ENCODE peak calls at places on chromosomes 7 and 10, in six cellular contexts. K is AG09309, H is fibroblast of villous mesenchyme, D is HFF-Myc, X is AG10803, T is astrocyte of the spinal cord. U is an unnamed sample.

GRCh38 chr7:21944616-21945373 is 904 bp downstream of the CDCA7L start:
- DNase-seq in D (no peak), K (no peak), H (peak; percentile 38), X (peak; percentile 8), T (peak; percentile 52), U (peak; percentile 41)

GRCh38 chr7:158596745-158597144 is 9.1 kb upstream of the PTPRN2 start:
- DNase-seq in K (no peak), D (no peak), X (no peak), T (no peak), H (no peak), U (no peak)

GRCh38 chr7:31087351-31087750 is 35.2 kb downstream of the ADCYAP1R1 start:
- DNase-seq in K (no peak), T (no peak), D (no peak), H (no peak), X (no peak), U (no peak)

GRCh38 chr7:47183896-47184629 is 397.8 kb downstream of the TNS3 start:
- DNase-seq in T (no peak), K (no peak), D (no peak), X (peak; percentile 41), H (no peak), U (no peak)

GRCh38 chr10:955127-955819 is 23.8 kb upstream of the LARP4B start:
- DNase-seq in D (no peak), X (no peak), K (no peak), T (no peak), H (no peak), U (no peak)

GRCh38 chr7:17663056-17663675 is 277.1 kb downstream of the SNX13 start:
- DNase-seq in X (peak; percentile 90), K (peak; percentile 84), T (peak; percentile 67), D (no peak), H (peak; percentile 89), U (peak; percentile 78)

GRCh38 chr7:116075351-116076145 is 45.0 kb upstream of the TFEC start:
- DNase-seq in X (peak; percentile 3), K (no peak), T (peak; percentile 45), H (no peak), D (no peak), U (peak; percentile 37)

GRCh38 chr10:27607591-27607990 is 103.5 kb downstream of the RAB18 start:
- DNase-seq in K (no peak), D (no peak), X (no peak), H (no peak), T (no peak), U (peak; percentile 67)

GRCh38 chr7:134988161-134988560 is 1.9 kb downstream of the AGBL3 start:
- DNase-seq in H (no peak), K (no peak), T (no peak), D (no peak), X (no peak), U (peak; percentile 11)

GRCh38 chr10:46787321-46787615 is 124.0 kb upstream of the PTPN20 start:
- DNase-seq in D (peak; percentile 14), K (no peak), X (peak; percentile 46), T (peak; percentile 46), H (peak; percentile 48), U (peak; percentile 56)

GRCh38 chr10:79246606-79247275 is 100.5 kb upstream of the PPIF start:
- DNase-seq in X (peak; percentile 64), K (no peak), H (peak; percentile 72), T (no peak), D (no peak), U (no peak)

GRCh38 chr10:125037145-125037544 is 95.2 kb downstream of the ZRANB1 start:
- DNase-seq in H (peak; percentile 93), X (peak; percentile 72), D (peak; percentile 37), T (peak; percentile 82), K (no peak), U (peak; percentile 92)

GRCh38 chr10:125034671-125035070 is 92.7 kb downstream of the ZRANB1 start:
- DNase-seq in D (no peak), K (no peak), H (peak; percentile 74), X (peak; percentile 31), T (no peak), U (no peak)

GRCh38 chr10:125033146-125033924 is 91.4 kb downstream of the ZRANB1 start:
- DNase-seq in K (no peak), H (no peak), T (no peak), D (no peak), X (no peak), U (no peak)

GRCh38 chr10:125035136-125035535 is 93.2 kb downstream of the ZRANB1 start:
- DNase-seq in D (peak; percentile 53), H (peak; percentile 97), T (peak; percentile 95), K (peak; percentile 82), X (peak; percentile 92), U (peak; percentile 94)

GRCh38 chr10:125035588-125036298 is 93.8 kb downstream of the ZRANB1 start:
- DNase-seq in T (no peak), X (no peak), K (no peak), H (no peak), D (no peak), U (no peak)
- H3K4me3 ChIP-seq in T (peak overlapping the region; percentile 16), X (no peak overlapping the region), K (peak overlapping the region; percentile 6), H (peak overlapping the region; percentile 36), D (peak overlapping the region; percentile 4), U (no peak overlapping the region)

GRCh38 chr10:124117879-124118278 is 24.5 kb upstream of the CHST15 start:
- DNase-seq in T (no peak), D (no peak), H (no peak), K (no peak), X (no peak), U (peak; percentile 81)

GRCh38 chr10:124120410-124121061 is 27.1 kb upstream of the CHST15 start:
- DNase-seq in D (no peak), H (no peak), X (no peak), K (no peak), T (no peak), U (no peak)

GRCh38 chr10:124122211-124122610 is 28.8 kb upstream of the CHST15 start:
- DNase-seq in D (no peak), X (no peak), T (no peak), K (no peak), H (no peak), U (no peak)

GRCh38 chr10:124119216-124119615 is 25.8 kb upstream of the CHST15 start:
- DNase-seq in H (no peak), T (no peak), X (no peak), K (no peak), D (no peak), U (no peak)

DNA sequence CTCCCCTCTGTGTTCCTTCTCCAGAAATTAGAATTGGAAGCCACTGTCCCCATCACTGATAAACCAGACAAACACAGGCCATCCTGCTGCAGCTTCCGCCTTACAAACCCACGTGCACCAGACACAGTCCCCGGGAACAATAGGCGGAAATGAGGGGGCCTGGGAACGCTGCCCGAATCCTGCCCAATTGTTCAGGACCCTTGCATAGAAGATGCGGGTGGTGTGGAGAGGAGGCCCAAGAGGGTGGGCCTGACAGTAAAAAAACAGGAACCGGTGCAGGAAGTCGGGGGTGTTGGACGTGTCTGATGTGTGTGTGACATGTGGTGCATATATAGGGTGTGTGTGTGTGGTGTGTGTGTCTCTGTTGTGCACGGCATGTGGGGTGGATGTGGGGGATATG is 26.5 kb upstream of the CHST15 start:
- DNase-seq in H (no peak), K (no peak), T (no peak), X (no peak), D (no peak), U (no peak)
- H3K4me3 ChIP-seq in H (no peak overlapping the region), K (no peak overlapping the region), T (no peak overlapping the region), X (no peak overlapping the region), D (no peak overlapping the region), U (no peak overlapping the region)

GRCh38 chr7:5754981-5755599 is 26.4 kb downstream of the RNF216 start:
- DNase-seq in H (no peak), X (no peak), D (no peak), K (no peak), T (no peak), U (no peak)

GRCh38 chr7:5755704-5756131 is 25.7 kb downstream of the RNF216 start:
- DNase-seq in D (peak; percentile 38), X (peak; percentile 86), H (peak; percentile 84), T (peak; percentile 56), K (peak; percentile 37), U (peak; percentile 38)

GRCh38 chr7:5752663-5753062 is 28.8 kb downstream of the RNF216 start:
- DNase-seq in H (no peak), T (no peak), X (no peak), D (no peak), K (no peak), U (no peak)

GRCh38 chr7:5758753-5759330 is 22.6 kb downstream of the RNF216 start:
- DNase-seq in K (no peak), T (no peak), D (no peak), H (no peak), X (no peak), U (no peak)

DNA sequence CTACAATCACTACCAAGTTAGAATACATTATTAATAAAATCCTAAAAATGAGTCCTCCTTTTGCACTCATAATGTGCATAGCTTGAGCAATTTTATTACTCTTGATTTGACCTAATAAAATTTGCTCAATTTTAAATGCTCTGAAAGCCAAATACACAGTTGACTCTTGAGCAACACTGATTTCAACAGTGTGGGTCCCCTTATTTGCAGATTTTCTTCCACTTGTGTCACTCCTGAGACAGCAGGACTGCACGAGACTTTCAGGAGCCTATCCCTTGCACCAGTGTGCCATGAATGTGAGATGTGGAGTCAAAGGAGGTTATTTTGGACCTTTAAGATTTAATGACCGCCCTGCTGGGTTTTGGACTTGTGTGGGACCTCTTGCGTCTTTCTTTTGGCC is 23.2 kb downstream of the RNF216 start:
- DNase-seq in D (no peak), K (no peak), T (no peak), H (no peak), X (no peak), U (no peak)
- H3K4me3 ChIP-seq in D (no peak overlapping the region), K (no peak overlapping the region), T (no peak overlapping the region), H (no peak overlapping the region), X (no peak overlapping the region), U (no peak overlapping the region)

DNA sequence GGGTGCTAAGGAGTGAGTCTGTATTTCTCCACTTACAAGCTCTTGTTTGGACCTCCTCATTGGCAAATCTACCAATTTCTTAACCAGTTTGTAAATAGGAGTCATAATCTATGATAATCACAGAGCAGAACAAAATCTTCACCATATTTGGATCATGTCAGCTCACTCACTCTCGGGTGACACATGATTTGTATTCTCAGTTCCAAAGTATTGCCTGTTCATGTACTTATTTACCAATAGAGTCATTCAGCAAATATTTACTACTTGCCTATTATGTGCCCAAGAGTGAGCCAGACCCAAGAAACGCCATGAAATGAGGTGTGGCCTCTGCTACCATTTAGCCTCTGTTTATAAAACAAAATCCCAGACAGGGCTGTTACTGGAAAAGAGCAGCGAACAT is 114.8 kb downstream of the TSPAN12 start:
- DNase-seq in H (no peak), D (no peak), X (no peak), K (no peak), T (no peak), U (peak; percentile 96)
- H3K4me3 ChIP-seq in H (no peak overlapping the region), D (no peak overlapping the region), X (no peak overlapping the region), K (no peak overlapping the region), T (no peak overlapping the region), U (no peak overlapping the region)

U was measured in bronchial epithelial cell.